ENCODE peak calls at places on chromosomes 1 and 21, in five cellular contexts. R is ovary, Z is fibroblast of the aortic adventitia, T is fibroblast of pulmonary artery, B is PC-9. Y is an unnamed sample.

GRCh38 chr1:94859157-94859556 is 39.0 kb downstream of the SLC44A3 start:
- DNase-seq in B (no peak), Z (no peak), R (no peak), T (no peak), Y (no peak)

GRCh38 chr1:244968431-244968830 is 104.1 kb upstream of the HNRNPU start:
- DNase-seq in Z (no peak), B (peak), T (peak), R (peak), Y (no peak)

GRCh38 chr21:39022901-39023693 is 160.2 kb downstream of the PSMG1 start:
- DNase-seq in R (peak), T (peak), B (peak), Z (peak), Y (no peak)

GRCh38 chr1:11481019-11481418 is 2.1 kb downstream of the DISP3 start:
- DNase-seq in R (no peak), B (no peak), T (no peak), Z (no peak), Y (no peak)

GRCh38 chr1:8506447-8506846 is 188.5 kb downstream of the SLC45A1 start:
- DNase-seq in R (no peak), B (no peak), Z (no peak), T (no peak), Y (no peak)

GRCh38 chr1:110449661-110450651 is 993 bp upstream of the PROK1 start:
- DNase-seq in B (no peak), Z (no peak), R (no peak), T (no peak), Y (no peak)

GRCh38 chr21:41816583-41817165 is 49.8 kb upstream of the RIPK4 start:
- DNase-seq in Z (peak), R (peak), T (peak), B (peak), Y (peak)

GRCh38 chr1:46480959-46481646 is 8.5 kb upstream of the DMBX1 start:
- DNase-seq in Z (peak), B (no peak), R (peak), T (peak), Y (no peak)

GRCh38 chr1:155706101-155706619 is 17.3 kb downstream of the DAP3 start:
- DNase-seq in Z (peak), B (no peak), R (no peak), T (peak), Y (no peak)

GRCh38 chr1:208137144-208137682 is 107.0 kb downstream of the PLXNA2 start:
- DNase-seq in Z (peak), T (no peak), B (peak), R (no peak), Y (no peak)

GRCh38 chr1:211632808-211633522 is 42.5 kb downstream of the NEK2 start:
- DNase-seq in B (no peak), Z (peak), T (peak), R (peak), Y (no peak)

GRCh38 chr21:32334980-32335471 is 36.4 kb downstream of the MRAP start:
- DNase-seq in B (no peak), T (no peak), Z (no peak), R (no peak), Y (no peak)

GRCh38 chr21:43727571-43728466 is 8.9 kb downstream of the PDXK start:
- DNase-seq in Z (no peak), T (no peak), B (peak), R (peak), Y (peak)

GRCh38 chr1:221337106-221337505 is 404.8 kb downstream of the DUSP10 start:
- DNase-seq in R (no peak), B (no peak), Z (no peak), T (no peak), Y (no peak)

GRCh38 chr1:226201029-226201593 is 14.6 kb upstream of the ACBD3 start:
- DNase-seq in B (no peak), T (peak), R (no peak), Z (peak), Y (peak)

GRCh38 chr21:38960251-38960650 is 154.5 kb downstream of the ETS2 start:
- DNase-seq in Z (no peak), T (no peak), B (no peak), R (no peak), Y (no peak)

GRCh38 chr21:39048574-39048973 is 134.7 kb downstream of the PSMG1 start:
- DNase-seq in B (peak), R (no peak), Z (peak), T (peak), Y (no peak)

GRCh38 chr1:51915958-51916357 is 37.4 kb upstream of the NRDC start:
- DNase-seq in Z (peak), T (no peak), R (no peak), B (no peak), Y (no peak)

GRCh38 chr1:62716397-62716796 is 28.2 kb upstream of the DOCK7 start:
- DNase-seq in B (no peak), R (no peak), T (peak), Z (no peak), Y (no peak)

GRCh38 chr1:47677241-47677940 is 239.5 kb downstream of the FOXD2 start:
- DNase-seq in Z (no peak), B (no peak), R (no peak), T (no peak), Y (no peak)

GRCh38 chr21:41746744-41747006 is 20.2 kb downstream of the RIPK4 start:
- DNase-seq in R (no peak), B (no peak), T (no peak), Z (no peak), Y (no peak)

GRCh38 chr1:110773813-110774212 is 99.1 kb upstream of the KCNA3 start:
- DNase-seq in B (no peak), Z (no peak), R (no peak), T (no peak), Y (no peak)

GRCh38 chr21:45163413-45164123 is 89.2 kb downstream of the ADARB1 start:
- DNase-seq in T (no peak), R (no peak), B (no peak), Z (no peak), Y (no peak)

GRCh38 chr21:44927587-44928461 is 7.1 kb upstream of the ITGB2 start:
- DNase-seq in Z (peak), R (no peak), T (peak), B (peak), Y (peak)

GRCh38 chr1:180632326-180633088 is 685 bp downstream of the XPR1 start:
- DNase-seq in B (no peak), Z (peak), T (no peak), R (peak), Y (peak)

GRCh38 chr1:64470670-64471217 is 815 bp downstream of the CACHD1 start:
- DNase-seq in R (peak), B (peak), T (peak), Z (peak), Y (peak)

GRCh38 chr1:1044455-1044854 is 24.5 kb downstream of the AGRN start:
- DNase-seq in Z (no peak), B (no peak), R (no peak), T (no peak), Y (no peak)

GRCh38 chr1:31814631-31815306 is 1.1 kb downstream of the SPOCD1 start:
- DNase-seq in T (no peak), B (no peak), R (no peak), Z (no peak), Y (no peak)

GRCh38 chr1:47208374-47208850 is 18.6 kb upstream of the PDZK1IP1 start:
- DNase-seq in B (no peak), T (no peak), Z (no peak), R (no peak), Y (no peak)

GRCh38 chr1:210910020-210910575 is 223.8 kb downstream of the KCNH1 start:
- DNase-seq in B (no peak), T (no peak), R (no peak), Z (no peak), Y (no peak)

GRCh38 chr1:54302951-54303843 is 103.0 kb downstream of the SSBP3 start:
- DNase-seq in R (no peak), Z (no peak), B (no peak), T (no peak), Y (no peak)

GRCh38 chr1:51381964-51382363 is 51.6 kb upstream of the TTC39A start:
- DNase-seq in R (no peak), B (no peak), Z (no peak), T (no peak), Y (no peak)

GRCh38 chr1:171738921-171739320 is 2.9 kb downstream of the VAMP4 start:
- DNase-seq in Z (no peak), R (no peak), B (no peak), T (no peak), Y (no peak)

GRCh38 chr1:190226006-190226405 is 251.7 kb downstream of the BRINP3 start:
- DNase-seq in B (no peak), T (no peak), R (no peak), Z (no peak), Y (no peak)

GRCh38 chr1:245684111-245684510 is 529.3 kb downstream of the KIF26B start:
- DNase-seq in T (no peak), Z (no peak), R (no peak), B (no peak), Y (no peak)

GRCh38 chr1:91166106-91166712 is 144.4 kb upstream of the ZNF644 start:
- DNase-seq in Z (peak), R (peak), T (peak), B (peak), Y (peak)

GRCh38 chr1:34695580-34695979 is 59.3 kb upstream of the GJB5 start:
- DNase-seq in T (no peak), R (no peak), Z (no peak), B (no peak), Y (no peak)

GRCh38 chr21:37454869-37455503 is 88.4 kb downstream of the DYRK1A start:
- DNase-seq in B (peak), R (no peak), T (no peak), Z (no peak), Y (no peak)

GRCh38 chr1:236687273-236687672 is 974 bp downstream of the ACTN2 start:
- DNase-seq in Z (no peak), B (no peak), R (no peak), T (no peak), Y (no peak)
- H3K4me3 ChIP-seq in Z (no peak), B (no peak), R (no peak), T (no peak), Y (no peak)

GRCh38 chr1:157993179-157994080 is at the start of gene KIRREL1:
- DNase-seq in Z (peak), R (peak), T (peak), B (peak), Y (no peak)

GRCh38 chr1:157994081-157994581 is 686 bp downstream of the KIRREL1 start:
- DNase-seq in R (peak), T (no peak), B (no peak), Z (no peak), Y (no peak)

GRCh38 chr1:157992813-157993178 is 649 bp upstream of the KIRREL1 start:
- DNase-seq in B (no peak), Z (peak), T (peak), R (no peak), Y (no peak)

GRCh38 chr1:157994704-157995540 is 1.5 kb downstream of the KIRREL1 start:
- DNase-seq in B (no peak), R (peak), T (peak), Z (peak), Y (no peak)

DNA sequence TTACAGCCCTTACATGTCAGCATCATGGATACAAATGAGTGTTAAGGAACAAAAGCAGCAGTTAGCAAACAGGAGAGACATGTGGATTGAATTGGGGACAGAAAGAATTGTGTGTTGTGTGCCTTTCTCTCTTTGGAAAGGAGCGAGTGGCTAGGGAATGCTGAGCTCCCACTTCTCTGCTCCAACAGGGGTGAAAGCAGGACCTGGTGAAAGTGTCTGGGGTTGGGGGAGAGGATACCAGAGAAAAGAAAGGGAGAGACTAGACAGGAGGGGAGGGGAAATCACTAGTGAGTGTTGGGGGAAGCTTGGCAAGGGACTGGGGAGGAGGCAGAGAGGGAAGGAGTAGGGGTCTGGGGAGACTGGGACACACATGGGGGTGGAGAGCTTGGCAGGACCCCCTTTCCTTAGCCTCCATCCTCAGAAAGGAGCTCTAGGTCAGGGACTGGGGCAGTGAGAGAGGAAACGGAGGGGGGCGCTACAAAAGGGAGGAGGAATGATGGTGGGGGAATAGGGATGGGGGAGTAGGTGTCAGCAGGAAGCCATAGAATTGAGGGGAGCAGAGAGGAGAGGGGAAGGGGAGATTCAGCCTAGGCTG is 2.2 kb downstream of the KIRREL1 start:
- DNase-seq in T (no peak), Z (no peak), B (no peak), R (no peak), Y (no peak)
- TF ChIP-seq CTCF in T (peak), Z (peak), B (no peak), R (no peak), Y (no peak)

DNA sequence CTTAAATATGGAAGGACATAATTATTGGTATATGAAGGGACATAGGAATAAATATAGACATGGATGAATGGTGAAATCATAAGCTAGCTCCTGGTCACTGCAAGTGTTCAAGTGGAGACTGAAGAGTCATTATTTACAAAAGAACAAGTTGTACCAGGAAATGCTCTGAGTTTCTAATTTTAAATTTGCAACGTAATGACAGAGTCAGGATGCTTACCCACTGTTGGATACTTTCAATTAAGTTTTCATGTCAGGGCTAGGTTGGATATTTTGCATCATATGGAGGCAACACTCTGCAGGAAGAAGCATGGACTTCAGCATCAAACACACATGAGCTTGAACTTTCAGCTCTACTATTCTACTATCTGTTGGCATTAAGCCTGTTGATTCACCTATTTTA is 499.6 kb upstream of the C1orf87 start:
- DNase-seq in T (peak), Z (no peak), R (no peak), B (no peak), Y (no peak)
- H3K4me3 ChIP-seq in T (no peak), Z (no peak), R (no peak), B (peak), Y (no peak)

GRCh38 chr21:16002872-16003466 is 273.2 kb downstream of the USP25 start:
- DNase-seq in Z (peak), T (peak), B (no peak), R (no peak), Y (no peak)
- TF ChIP-seq CTCF in Z (peak), T (peak), B (peak), R (no peak), Y (no peak)